ENCODE peak calls at places on chromosomes 4 and X, in nine cellular contexts. F is nephron progenitor cell, H is endodermal cell, A is colonic mucosa, V is mammary epithelial cell, I is cardiac fibroblast, T is GM12865, C is sigmoid colon, G is astrocyte of the spinal cord. B is an unnamed sample.

GRCh38 chr4:1247811-1248261 is 1.1 kb downstream of the CTBP1 start:
- DNase-seq in F (no peak), H (no peak), A (no peak), V (peak), I (no peak), T (no peak), C (peak), G (no peak), B (no peak)

GRCh38 chr4:40809058-40809457 is 59.3 kb downstream of the NSUN7 start:
- DNase-seq in F (no peak), H (peak), A (no peak), V (no peak), I (no peak), T (no peak), C (no peak), G (no peak), B (no peak)

GRCh38 chrX:128975716-128976115 is 547.6 kb downstream of the SMARCA1 start:
- DNase-seq in F (peak), H (peak), A (peak), V (peak), I (peak), T (peak), C (no peak), G (peak), B (no peak)

GRCh38 chr4:27861802-27862201 is 1001.2 kb downstream of the STIM2 start:
- DNase-seq in F (no peak), H (no peak), A (no peak), V (peak), I (peak), T (peak), C (no peak), G (peak), B (no peak)

GRCh38 chr4:76250962-76251361 is 559 bp upstream of the FAM47E start:
- DNase-seq in F (no peak), H (no peak), A (peak), V (no peak), I (peak), T (no peak), C (no peak), G (no peak), B (no peak)

GRCh38 chr4:10226756-10227155 is 110.2 kb upstream of the WDR1 start:
- DNase-seq in F (no peak), H (no peak), A (no peak), V (no peak), I (peak), T (no peak), C (no peak), G (no peak), B (no peak)

GRCh38 chrX:1295550-1295949 is 26.9 kb downstream of the CSF2RA start:
- DNase-seq in F (no peak), H (no peak), A (no peak), V (no peak), I (no peak), T (no peak), C (no peak), G (no peak), B (no peak)

GRCh38 chrX:132821974-132822633 is 136.3 kb downstream of the HS6ST2 start:
- DNase-seq in F (no peak), H (no peak), A (peak), V (no peak), I (no peak), T (no peak), C (no peak), G (no peak), B (no peak)

GRCh38 chrX:80765226-80765625 is 44.5 kb downstream of the BRWD3 start:
- DNase-seq in F (no peak), H (no peak), A (no peak), V (peak), I (peak), T (no peak), C (no peak), G (peak), B (no peak)

GRCh38 chr4:52015366-52015765 is 4.8 kb downstream of the LRRC66 start:
- DNase-seq in F (no peak), H (no peak), A (no peak), V (no peak), I (no peak), T (no peak), C (no peak), G (no peak), B (no peak)

GRCh38 chrX:14409341-14409740 is 120.0 kb upstream of the GLRA2 start:
- DNase-seq in F (no peak), H (no peak), A (peak), V (peak), I (peak), T (no peak), C (no peak), G (peak), B (no peak)

GRCh38 chr4:13411942-13412341 is 72.2 kb downstream of the RAB28 start:
- DNase-seq in F (no peak), H (no peak), A (no peak), V (no peak), I (no peak), T (no peak), C (no peak), G (no peak), B (no peak)

GRCh38 chrX:49237060-49237459 is 1.8 kb downstream of the CCDC22 start:
- DNase-seq in F (no peak), H (no peak), A (no peak), V (no peak), I (no peak), T (no peak), C (no peak), G (no peak), B (no peak)

GRCh38 chr4:159722052-159722451 is 619.2 kb downstream of the RAPGEF2 start:
- DNase-seq in F (no peak), H (peak), A (no peak), V (no peak), I (no peak), T (no peak), C (no peak), G (no peak), B (no peak)

GRCh38 chr4:146643812-146644401 is 5.2 kb downstream of the POU4F2 start:
- DNase-seq in F (no peak), H (no peak), A (no peak), V (peak), I (peak), T (peak), C (no peak), G (peak), B (no peak)

GRCh38 chrX:129781134-129782014 is 1.6 kb downstream of the SASH3 start:
- DNase-seq in F (no peak), H (peak), A (no peak), V (no peak), I (no peak), T (peak), C (no peak), G (no peak), B (peak)

DNA sequence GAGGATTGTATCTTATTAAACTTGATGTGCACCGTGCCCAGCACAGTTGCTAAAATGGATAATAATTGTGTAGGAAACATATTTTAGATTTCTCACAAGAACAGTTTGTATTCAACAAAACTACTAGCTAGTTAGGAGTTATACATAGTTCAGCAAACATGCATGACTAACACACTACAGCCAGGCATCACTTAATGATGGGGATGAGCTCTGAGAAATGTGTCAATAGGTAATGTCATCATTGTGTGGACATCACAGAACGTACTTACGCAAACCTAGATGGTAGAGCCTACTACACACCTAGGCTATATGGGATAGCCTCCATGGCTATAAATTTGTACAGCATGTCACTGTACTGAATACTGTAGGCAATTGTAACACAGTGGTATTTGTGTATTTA is 245.4 kb downstream of the FBXW7 start:
- DNase-seq in F (no peak), H (no peak), A (no peak), V (no peak), I (no peak), T (no peak), C (no peak), G (no peak), B (no peak)
- TF ChIP-seq CTCF in F (no peak), H (no peak), A (no peak), V (no peak), I (no peak), T (no peak), C (no peak), G (no peak), B (no peak)

GRCh38 chr4:113561092-113561491 is 200.4 kb downstream of the CAMK2D start:
- DNase-seq in F (no peak), H (no peak), A (no peak), V (no peak), I (no peak), T (no peak), C (no peak), G (no peak), B (no peak)

GRCh38 chr4:113563691-113564378 is 197.7 kb downstream of the CAMK2D start:
- DNase-seq in F (no peak), H (no peak), A (no peak), V (no peak), I (no peak), T (no peak), C (no peak), G (no peak), B (no peak)

GRCh38 chr4:113559947-113560346 is 201.6 kb downstream of the CAMK2D start:
- DNase-seq in F (no peak), H (no peak), A (no peak), V (no peak), I (no peak), T (no peak), C (no peak), G (no peak), B (no peak)

GRCh38 chr4:113561758-113562157 is 199.8 kb downstream of the CAMK2D start:
- DNase-seq in F (no peak), H (no peak), A (no peak), V (no peak), I (no peak), T (no peak), C (no peak), G (no peak), B (no peak)

DNA sequence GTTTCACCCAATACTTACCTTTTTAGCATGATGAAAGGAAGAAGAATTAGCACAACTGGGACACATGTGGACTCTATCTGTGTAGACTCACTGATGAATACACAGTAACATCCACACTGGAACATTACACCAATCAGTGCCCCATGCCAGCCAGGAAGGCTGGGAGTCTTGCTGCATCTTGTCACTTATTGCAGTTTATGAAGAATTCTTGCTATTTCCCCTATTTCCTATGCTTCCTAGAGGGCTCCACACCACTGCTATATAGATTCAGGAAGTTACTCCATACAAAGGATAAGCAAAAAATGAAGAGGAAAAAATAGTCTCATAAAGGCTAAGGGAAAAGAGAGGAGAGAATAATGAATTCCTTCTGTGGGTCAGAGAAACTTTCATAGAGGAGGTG is 201.0 kb downstream of the CAMK2D start:
- DNase-seq in F (no peak), H (no peak), A (no peak), V (no peak), I (peak), T (no peak), C (no peak), G (no peak), B (no peak)
- TF ChIP-seq CTCF in F (no peak), H (no peak), A (no peak), V (no peak), I (no peak), T (no peak), C (no peak), G (no peak), B (no peak)

GRCh38 chr4:7156273-7157139 is 35.8 kb upstream of the SORCS2 start:
- DNase-seq in F (peak), H (peak), A (peak), V (no peak), I (peak), T (no peak), C (peak), G (no peak), B (no peak)
- TF ChIP-seq CTCF in F (peak), H (peak), A (peak), V (peak), I (peak), T (peak), C (no peak), G (peak), B (no peak)

GRCh38 chr4:46886711-46887110 is 22.3 kb downstream of the COX7B2 start:
- DNase-seq in F (no peak), H (no peak), A (no peak), V (no peak), I (peak), T (peak), C (no peak), G (peak), B (no peak)
- TF ChIP-seq CTCF in F (peak), H (peak), A (no peak), V (peak), I (peak), T (peak), C (no peak), G (peak), B (no peak)

GRCh38 chrX:125203379-125203736 is 116.3 kb upstream of the TEX13C start:
- DNase-seq in F (peak), H (peak), A (no peak), V (no peak), I (no peak), T (no peak), C (no peak), G (no peak), B (no peak)

GRCh38 chrX:125205918-125206665 is 113.6 kb upstream of the TEX13C start:
- DNase-seq in F (peak), H (peak), A (peak), V (no peak), I (no peak), T (no peak), C (peak), G (peak), B (no peak)

GRCh38 chrX:125202486-125203378 is 116.9 kb upstream of the TEX13C start:
- DNase-seq in F (peak), H (no peak), A (no peak), V (no peak), I (no peak), T (no peak), C (no peak), G (no peak), B (no peak)

GRCh38 chrX:125203737-125204578 is 115.7 kb upstream of the TEX13C start:
- DNase-seq in F (peak), H (peak), A (no peak), V (peak), I (peak), T (no peak), C (no peak), G (peak), B (no peak)

GRCh38 chrX:125205084-125205917 is 114.4 kb upstream of the TEX13C start:
- DNase-seq in F (peak), H (peak), A (peak), V (peak), I (peak), T (peak), C (peak), G (peak), B (no peak)
- TF ChIP-seq CTCF in F (peak), H (peak), A (no peak), V (peak), I (no peak), T (peak), C (no peak), G (peak), B (no peak)

DNA sequence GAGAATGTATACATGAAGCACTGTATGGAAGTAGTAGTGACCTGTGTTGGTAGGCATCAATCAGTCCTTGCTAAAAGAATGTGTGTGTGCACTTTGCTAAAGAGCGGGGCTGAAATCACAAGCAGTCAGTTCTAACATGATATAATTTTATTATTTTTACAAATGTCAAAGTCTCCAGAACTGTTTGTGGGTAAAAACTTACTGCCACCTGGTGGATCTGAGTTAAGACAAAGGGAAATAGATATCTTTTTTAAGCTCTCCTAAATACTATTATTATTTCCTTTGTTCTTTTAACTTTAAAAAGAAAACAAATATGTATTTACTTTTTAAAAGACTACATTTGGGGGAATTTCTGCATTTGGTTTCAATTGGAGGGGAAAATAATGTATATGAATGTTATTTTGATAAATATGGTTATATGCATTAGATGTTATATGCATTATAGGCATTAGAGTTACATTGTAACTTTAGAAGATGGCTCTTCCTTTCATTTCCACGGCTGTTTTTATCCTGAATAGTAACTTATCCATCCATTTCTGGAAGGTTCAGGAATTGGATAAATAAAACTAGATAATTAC is 7.8 kb upstream of the CLOCK start:
- DNase-seq in F (no peak), H (no peak), A (no peak), V (no peak), I (peak), T (peak), C (no peak), G (peak), B (no peak)
- TF ChIP-seq CTCF in F (no peak), H (peak), A (peak), V (peak), I (peak), T (peak), C (peak), G (peak), B (peak)

GRCh38 chr4:148704291-148704690 is 262.1 kb upstream of the NR3C2 start:
- DNase-seq in F (no peak), H (no peak), A (no peak), V (no peak), I (peak), T (no peak), C (no peak), G (no peak), B (no peak)
- TF ChIP-seq CTCF in F (no peak), H (peak), A (no peak), V (no peak), I (peak), T (no peak), C (no peak), G (no peak), B (no peak)

GRCh38 chr4:98997176-98997575 is 1.7 kb downstream of the METAP1 start:
- DNase-seq in F (no peak), H (no peak), A (no peak), V (peak), I (no peak), T (no peak), C (no peak), G (no peak), B (no peak)
- TF ChIP-seq CTCF in F (no peak), H (no peak), A (no peak), V (no peak), I (no peak), T (no peak), C (no peak), G (no peak), B (no peak)

DNA sequence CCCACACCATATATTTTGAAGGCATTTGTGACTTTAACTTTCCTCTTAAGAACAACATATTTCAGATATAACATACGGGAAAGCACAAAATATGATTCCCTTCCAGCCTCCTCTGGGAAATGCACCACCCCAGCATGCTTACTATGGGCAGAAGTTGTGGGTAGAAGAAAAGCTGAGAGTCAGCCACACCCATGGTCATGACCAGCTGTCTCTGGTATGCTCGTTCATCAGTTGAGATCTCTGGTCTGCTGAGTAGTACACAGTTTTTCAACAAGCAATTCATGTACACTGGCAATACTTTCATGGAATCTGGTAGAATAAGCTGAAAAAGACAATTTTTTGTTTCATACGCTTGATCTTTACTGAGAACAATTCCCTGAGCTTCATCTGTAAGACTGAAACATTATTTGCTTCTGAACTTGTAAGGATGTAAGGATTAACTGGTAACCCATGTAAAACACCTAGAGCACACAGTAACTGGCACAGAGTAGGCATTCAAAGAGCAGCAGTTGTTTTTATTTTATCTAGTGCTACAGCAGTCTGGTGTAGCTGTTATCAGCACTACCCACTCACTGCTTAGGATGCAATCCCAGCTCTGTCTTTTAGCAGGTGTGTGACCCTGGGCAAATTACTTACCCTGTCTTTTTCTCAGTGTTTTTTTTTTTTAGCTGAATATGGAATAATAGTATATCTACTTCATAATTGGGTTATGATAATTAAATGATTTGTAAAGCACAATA is 47.6 kb downstream of the METTL14 start:
- DNase-seq in F (no peak), H (no peak), A (no peak), V (peak), I (peak), T (no peak), C (no peak), G (peak), B (no peak)
- TF ChIP-seq CTCF in F (no peak), H (no peak), A (no peak), V (no peak), I (no peak), T (no peak), C (no peak), G (no peak), B (no peak)